ENCODE peak calls at places on chromosomes 6 and 20, in ten cellular contexts. X is CD8-positive, alpha-beta memory T cell; L is cerebellum; D is cardiac septum; F is A673; P is activated CD4-positive, CD25-positive, alpha-beta regulatory T cell; H is left cardiac atrium; E is hepatocyte; N is stimulated activated CD8-positive, alpha-beta memory T cell treated with anti-CD3 and anti-CD28 coated beads, Interleukin-4, amount 100 ng/mL, for 4 hours; J is activated T-helper 1 cell treated with anti-CD3 and anti-CD28 coated beads, Interleukin-2, amount 50 U/mL, for 16 hours. M is an unnamed sample.

GRCh38 chr20:50271674-50272412 is 81.2 kb downstream of the CEBPB start:
- DNase-seq in L (no peak), D (peak; percentile 84), P (no peak), F (no peak), N (no peak), J (no peak), E (no peak), X (no peak), H (no peak), M (peak; percentile 87)

GRCh38 chr6:16446241-16446640 is 207.9 kb downstream of the GMPR start:
- DNase-seq in E (no peak), P (no peak), L (no peak), F (no peak), J (no peak), X (no peak), D (no peak), H (no peak), N (no peak), M (no peak)

GRCh38 chr20:22717466-22717865 is 133.1 kb upstream of the FOXA2 start:
- DNase-seq in F (no peak), X (no peak), E (peak; percentile 79), H (peak; percentile 55), D (no peak), N (no peak), L (no peak), J (no peak), P (no peak), M (no peak)

GRCh38 chr6:47729019-47729418 is 30.6 kb downstream of the ADGRF4 start:
- DNase-seq in X (no peak), D (no peak), N (no peak), E (no peak), J (no peak), L (no peak), F (no peak), H (no peak), P (no peak), M (no peak)

GRCh38 chr6:109925060-109925459 is 53.1 kb upstream of the GPR6 start:
- DNase-seq in H (no peak), E (no peak), F (no peak), J (no peak), X (no peak), P (no peak), D (no peak), N (no peak), L (no peak), M (no peak)

GRCh38 chr20:1286267-1287036 is 20.4 kb downstream of the SNPH start:
- DNase-seq in N (no peak), J (no peak), X (no peak), P (no peak), H (no peak), L (no peak), E (no peak), D (peak; percentile 58), F (no peak), M (no peak)

GRCh38 chr6:150928882-150929281 is 63.4 kb downstream of the MTHFD1L start:
- DNase-seq in H (no peak), X (no peak), N (no peak), F (peak; percentile 15), E (no peak), L (no peak), D (no peak), J (no peak), P (no peak), M (no peak)

GRCh38 chr20:39700527-39700926 is 738.4 kb downstream of the DHX35 start:
- DNase-seq in F (no peak), L (no peak), J (no peak), D (no peak), X (no peak), P (no peak), H (no peak), N (no peak), E (no peak), M (no peak)

GRCh38 chr6:100633096-100633766 is 168.5 kb upstream of the SIM1 start:
- DNase-seq in D (no peak), J (no peak), E (peak; percentile 26), P (no peak), F (peak; percentile 15), N (no peak), L (no peak), H (no peak), X (no peak), M (no peak)

GRCh38 chr6:1027795-1028569 is 283.9 kb upstream of the FOXQ1 start:
- DNase-seq in F (peak; percentile 27), H (no peak), N (no peak), L (no peak), E (no peak), X (no peak), J (no peak), D (no peak), P (no peak), M (no peak)

GRCh38 chr6:55293116-55293515 is 34.2 kb upstream of the GFRAL start:
- DNase-seq in N (no peak), H (no peak), P (no peak), F (peak; percentile 34), J (no peak), D (no peak), E (peak; percentile 11), L (no peak), X (no peak), M (no peak)

GRCh38 chr20:63129376-63129965 is 86.5 kb downstream of the YTHDF1 start:
- DNase-seq in L (no peak), H (peak; percentile 6), N (no peak), F (no peak), P (no peak), X (peak; percentile 30), D (peak; percentile 7), E (no peak), J (no peak), M (peak; percentile 22)

GRCh38 chr6:124958759-124959354 is 3.4 kb upstream of the RNF217 start:
- DNase-seq in X (no peak), L (no peak), H (no peak), J (no peak), F (peak; percentile 33), P (no peak), D (no peak), E (no peak), N (no peak), M (no peak)

GRCh38 chr6:161436106-161436876 is 162.4 kb upstream of the AGPAT4 start:
- DNase-seq in L (no peak), H (no peak), F (no peak), E (no peak), J (no peak), D (no peak), P (no peak), X (no peak), N (no peak), M (no peak)

GRCh38 chr20:51469046-51469445 is 73.5 kb downstream of the NFATC2 start:
- DNase-seq in F (no peak), N (no peak), P (no peak), H (no peak), L (no peak), X (no peak), D (no peak), J (no peak), E (no peak), M (peak; percentile 34)

GRCh38 chr20:35490736-35491181 is 35.4 kb downstream of the CEP250 start:
- DNase-seq in F (no peak), X (peak; percentile 81), P (no peak), N (peak; percentile 29), H (no peak), E (no peak), D (no peak), J (peak; percentile 37), L (no peak), M (peak; percentile 88)

GRCh38 chr20:38033330-38034107 is at the start of the genes RPRD1B and TTI1:
- DNase-seq in E (peak; percentile 93), X (peak; percentile 91), P (peak; percentile 75), H (peak; percentile 92), L (peak; percentile 92), F (peak; percentile 97), D (peak; percentile 97), J (peak; percentile 72), N (peak; percentile 84), M (peak; percentile 97)

GRCh38 chr6:6998194-6998569 is 109.6 kb upstream of the RREB1 start:
- DNase-seq in N (no peak), L (no peak), F (peak; percentile 55), E (no peak), X (no peak), J (no peak), D (no peak), P (no peak), H (no peak), M (peak; percentile 32)

GRCh38 chr6:136077834-136078576 is 172.1 kb downstream of the MTFR2 start:
- DNase-seq in J (no peak), N (no peak), D (no peak), H (no peak), L (no peak), F (no peak), E (no peak), P (no peak), X (no peak), M (no peak)

GRCh38 chr6:57106990-57107389 is 17.0 kb downstream of the ZNF451 start:
- DNase-seq in D (no peak), H (no peak), P (no peak), L (no peak), J (no peak), X (no peak), E (no peak), N (no peak), F (no peak), M (no peak)

GRCh38 chr6:116963972-116964371 is 86.9 kb downstream of the RFX6 start:
- DNase-seq in X (no peak), F (no peak), D (no peak), E (peak; percentile 24), H (no peak), L (no peak), P (no peak), J (no peak), N (no peak), M (no peak)

GRCh38 chr6:35717449-35718353 is 19.1 kb upstream of the ARMC12 start:
- DNase-seq in X (no peak), E (no peak), F (no peak), J (no peak), D (no peak), H (no peak), L (no peak), N (no peak), P (no peak), M (no peak)